ENCODE peak calls at places on chromosome 2, in nine cellular contexts. One of them, this sample, is unnamed.

GRCh38 chr2:216535454-216535995 is 36.9 kb downstream of the RPL37A start:
- DNase-seq in D721Med: no peak
- DNase-seq in mucosa of descending colon: no peak
- DNase-seq in upper lobe of right lung: no peak
- DNase-seq in colonic mucosa: no peak
- DNase-seq in RWPE1: peak; percentile 46
- DNase-seq in lower leg skin: peak; percentile 90
- DNase-seq in B cell: no peak
- DNase-seq in A549: peak; percentile 11
- DNase-seq in this sample: no peak

GRCh38 chr2:233455006-233455405 is 100.7 kb downstream of the DGKD start:
- DNase-seq in D721Med: no peak
- DNase-seq in mucosa of descending colon: peak; percentile 15
- DNase-seq in upper lobe of right lung: peak; percentile 23
- DNase-seq in colonic mucosa: no peak
- DNase-seq in RWPE1: no peak
- DNase-seq in lower leg skin: no peak
- DNase-seq in B cell: no peak
- DNase-seq in A549: no peak
- DNase-seq in this sample: no peak

GRCh38 chr2:56168163-56168562 is 15.6 kb upstream of the CCDC85A start:
- DNase-seq in D721Med: no peak
- DNase-seq in mucosa of descending colon: no peak
- DNase-seq in upper lobe of right lung: no peak
- DNase-seq in colonic mucosa: no peak
- DNase-seq in RWPE1: no peak
- DNase-seq in lower leg skin: no peak
- DNase-seq in B cell: no peak
- DNase-seq in A549: no peak
- DNase-seq in this sample: no peak

GRCh38 chr2:67625178-67625577 is 228.0 kb downstream of the ETAA1 start:
- DNase-seq in D721Med: no peak
- DNase-seq in mucosa of descending colon: no peak
- DNase-seq in upper lobe of right lung: no peak
- DNase-seq in colonic mucosa: no peak
- DNase-seq in RWPE1: no peak
- DNase-seq in lower leg skin: no peak
- DNase-seq in B cell: no peak
- DNase-seq in A549: no peak
- DNase-seq in this sample: no peak

GRCh38 chr2:2698182-2699116 is 367.4 kb upstream of the MYT1L start:
- DNase-seq in D721Med: peak; percentile 53
- DNase-seq in mucosa of descending colon: no peak
- DNase-seq in upper lobe of right lung: no peak
- DNase-seq in colonic mucosa: no peak
- DNase-seq in RWPE1: peak; percentile 8
- DNase-seq in lower leg skin: no peak
- DNase-seq in B cell: no peak
- DNase-seq in A549: peak; percentile 57
- DNase-seq in this sample: no peak

GRCh38 chr2:41414486-41415230 is 633.2 kb upstream of the PKDCC start:
- DNase-seq in D721Med: peak; percentile 13
- DNase-seq in mucosa of descending colon: no peak
- DNase-seq in upper lobe of right lung: no peak
- DNase-seq in colonic mucosa: no peak
- DNase-seq in RWPE1: peak; percentile 10
- DNase-seq in lower leg skin: no peak
- DNase-seq in B cell: no peak
- DNase-seq in A549: peak; percentile 46
- DNase-seq in this sample: peak; percentile 16

GRCh38 chr2:89841476-89841840 is 1150.0 kb downstream of the RPIA start:
- DNase-seq in D721Med: no peak
- DNase-seq in mucosa of descending colon: no peak
- DNase-seq in upper lobe of right lung: no peak
- DNase-seq in colonic mucosa: no peak
- DNase-seq in RWPE1: no peak
- DNase-seq in lower leg skin: no peak
- DNase-seq in B cell: no peak
- DNase-seq in A549: no peak
- DNase-seq in this sample: peak; percentile 2

GRCh38 chr2:96143848-96144480 is 1.3 kb downstream of the DUSP2 start:
- DNase-seq in D721Med: no peak
- DNase-seq in mucosa of descending colon: peak; percentile 56
- DNase-seq in upper lobe of right lung: peak; percentile 61
- DNase-seq in colonic mucosa: no peak
- DNase-seq in RWPE1: peak; percentile 43
- DNase-seq in lower leg skin: no peak
- DNase-seq in B cell: no peak
- DNase-seq in A549: peak; percentile 19
- DNase-seq in this sample: no peak

GRCh38 chr2:152304845-152305244 is 30.1 kb upstream of the FMNL2 start:
- DNase-seq in D721Med: no peak
- DNase-seq in mucosa of descending colon: no peak
- DNase-seq in upper lobe of right lung: no peak
- DNase-seq in colonic mucosa: no peak
- DNase-seq in RWPE1: peak; percentile 31
- DNase-seq in lower leg skin: no peak
- DNase-seq in B cell: no peak
- DNase-seq in A549: peak; percentile 19
- DNase-seq in this sample: no peak

GRCh38 chr2:86352137-86352931 is 14.9 kb upstream of the REEP1 start:
- DNase-seq in D721Med: no peak
- DNase-seq in mucosa of descending colon: peak; percentile 57
- DNase-seq in upper lobe of right lung: no peak
- DNase-seq in colonic mucosa: no peak
- DNase-seq in RWPE1: no peak
- DNase-seq in lower leg skin: peak; percentile 66
- DNase-seq in B cell: no peak
- DNase-seq in A549: no peak
- DNase-seq in this sample: no peak

GRCh38 chr2:216713691-216714411 is 18.5 kb upstream of the IGFBP5 start:
- DNase-seq in D721Med: no peak
- DNase-seq in mucosa of descending colon: no peak
- DNase-seq in upper lobe of right lung: no peak
- DNase-seq in colonic mucosa: no peak
- DNase-seq in RWPE1: peak; percentile 98
- DNase-seq in lower leg skin: peak; percentile 91
- DNase-seq in B cell: no peak
- DNase-seq in A549: peak; percentile 41
- DNase-seq in this sample: no peak

GRCh38 chr2:234272069-234272850 is 221.8 kb downstream of the SPP2 start:
- DNase-seq in D721Med: no peak
- DNase-seq in mucosa of descending colon: no peak
- DNase-seq in upper lobe of right lung: no peak
- DNase-seq in colonic mucosa: no peak
- DNase-seq in RWPE1: no peak
- DNase-seq in lower leg skin: no peak
- DNase-seq in B cell: no peak
- DNase-seq in A549: no peak
- DNase-seq in this sample: no peak

GRCh38 chr2:232338759-232339106 is 39.8 kb upstream of the ALPP start:
- DNase-seq in D721Med: no peak
- DNase-seq in mucosa of descending colon: peak; percentile 13
- DNase-seq in upper lobe of right lung: peak; percentile 53
- DNase-seq in colonic mucosa: no peak
- DNase-seq in RWPE1: no peak
- DNase-seq in lower leg skin: peak; percentile 82
- DNase-seq in B cell: no peak
- DNase-seq in A549: no peak
- DNase-seq in this sample: no peak

GRCh38 chr2:7010376-7010775 is 93.2 kb downstream of the RNF144A start:
- DNase-seq in D721Med: no peak
- DNase-seq in mucosa of descending colon: no peak
- DNase-seq in upper lobe of right lung: no peak
- DNase-seq in colonic mucosa: no peak
- DNase-seq in RWPE1: no peak
- DNase-seq in lower leg skin: no peak
- DNase-seq in B cell: no peak
- DNase-seq in A549: no peak
- DNase-seq in this sample: no peak

GRCh38 chr2:10654069-10654468 is 35.7 kb downstream of the NOL10 start:
- DNase-seq in D721Med: no peak
- DNase-seq in mucosa of descending colon: no peak
- DNase-seq in upper lobe of right lung: no peak
- DNase-seq in colonic mucosa: no peak
- DNase-seq in RWPE1: peak; percentile 89
- DNase-seq in lower leg skin: no peak
- DNase-seq in B cell: no peak
- DNase-seq in A549: no peak
- DNase-seq in this sample: no peak

GRCh38 chr2:154995332-154995731 is 296.8 kb downstream of the KCNJ3 start:
- DNase-seq in D721Med: no peak
- DNase-seq in mucosa of descending colon: no peak
- DNase-seq in upper lobe of right lung: no peak
- DNase-seq in colonic mucosa: no peak
- DNase-seq in RWPE1: no peak
- DNase-seq in lower leg skin: no peak
- DNase-seq in B cell: no peak
- DNase-seq in A549: no peak
- DNase-seq in this sample: no peak

GRCh38 chr2:43052944-43053306 is 173.5 kb downstream of the ZFP36L2 start:
- DNase-seq in D721Med: no peak
- DNase-seq in mucosa of descending colon: no peak
- DNase-seq in upper lobe of right lung: no peak
- DNase-seq in colonic mucosa: no peak
- DNase-seq in RWPE1: no peak
- DNase-seq in lower leg skin: no peak
- DNase-seq in B cell: no peak
- DNase-seq in A549: no peak
- DNase-seq in this sample: no peak
- TF ChIP-seq CTCF in D721Med: no peak
- TF ChIP-seq CTCF in mucosa of descending colon: no peak
- TF ChIP-seq CTCF in upper lobe of right lung: no peak
- TF ChIP-seq CTCF in colonic mucosa: no peak
- TF ChIP-seq CTCF in RWPE1: no peak
- TF ChIP-seq CTCF in lower leg skin: no peak
- TF ChIP-seq CTCF in B cell: no peak
- TF ChIP-seq CTCF in A549: no peak
- TF ChIP-seq CTCF in this sample: no peak

GRCh38 chr2:134463726-134464076 is 209.8 kb downstream of the MGAT5 start:
- DNase-seq in D721Med: no peak
- DNase-seq in mucosa of descending colon: no peak
- DNase-seq in upper lobe of right lung: no peak
- DNase-seq in colonic mucosa: no peak
- DNase-seq in RWPE1: no peak
- DNase-seq in lower leg skin: peak; percentile 49
- DNase-seq in B cell: no peak
- DNase-seq in A549: no peak
- DNase-seq in this sample: no peak

GRCh38 chr2:134468093-134468640 is 214.3 kb downstream of the MGAT5 start:
- DNase-seq in D721Med: no peak
- DNase-seq in mucosa of descending colon: no peak
- DNase-seq in upper lobe of right lung: no peak
- DNase-seq in colonic mucosa: peak; percentile 8
- DNase-seq in RWPE1: no peak
- DNase-seq in lower leg skin: peak; percentile 21
- DNase-seq in B cell: no peak
- DNase-seq in A549: no peak
- DNase-seq in this sample: no peak

GRCh38 chr2:134465228-134465627 is 211.4 kb downstream of the MGAT5 start:
- DNase-seq in D721Med: no peak
- DNase-seq in mucosa of descending colon: no peak
- DNase-seq in upper lobe of right lung: no peak
- DNase-seq in colonic mucosa: peak; percentile 10
- DNase-seq in RWPE1: no peak
- DNase-seq in lower leg skin: peak; percentile 57
- DNase-seq in B cell: no peak
- DNase-seq in A549: no peak
- DNase-seq in this sample: no peak

GRCh38 chr2:134465706-134466105 is 211.8 kb downstream of the MGAT5 start:
- DNase-seq in D721Med: no peak
- DNase-seq in mucosa of descending colon: no peak
- DNase-seq in upper lobe of right lung: no peak
- DNase-seq in colonic mucosa: peak; percentile 3
- DNase-seq in RWPE1: no peak
- DNase-seq in lower leg skin: peak; percentile 52
- DNase-seq in B cell: no peak
- DNase-seq in A549: no peak
- DNase-seq in this sample: no peak

DNA sequence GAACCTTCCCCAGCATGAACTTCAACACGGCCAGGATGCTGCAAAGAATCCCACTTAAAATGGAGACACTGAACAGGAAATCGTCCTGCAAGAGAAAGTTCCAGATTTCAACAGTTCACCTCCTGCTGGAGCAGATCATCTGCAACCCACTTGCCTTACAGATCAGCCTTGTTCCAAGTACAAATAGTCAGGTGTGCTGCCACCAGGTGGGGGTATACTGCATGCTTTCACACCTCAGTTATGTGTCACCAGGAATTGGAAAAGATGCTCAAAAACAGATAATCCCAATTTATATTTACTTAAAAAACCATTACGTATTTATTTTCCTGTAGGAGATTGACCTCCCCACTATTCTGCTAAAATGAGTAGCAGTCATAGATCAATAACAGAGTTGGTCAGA is 212.3 kb downstream of the MGAT5 start:
- DNase-seq in D721Med: no peak
- DNase-seq in mucosa of descending colon: no peak
- DNase-seq in upper lobe of right lung: no peak
- DNase-seq in colonic mucosa: peak; percentile 24
- DNase-seq in RWPE1: peak; percentile 27
- DNase-seq in lower leg skin: peak; percentile 14
- DNase-seq in B cell: no peak
- DNase-seq in A549: peak; percentile 55
- DNase-seq in this sample: peak; percentile 55
- TF ChIP-seq CTCF in D721Med: peak; percentile 46
- TF ChIP-seq CTCF in mucosa of descending colon: no peak
- TF ChIP-seq CTCF in upper lobe of right lung: peak; percentile 18
- TF ChIP-seq CTCF in colonic mucosa: peak; percentile 23
- TF ChIP-seq CTCF in RWPE1: no peak
- TF ChIP-seq CTCF in lower leg skin: no peak
- TF ChIP-seq CTCF in B cell: peak; percentile 24
- TF ChIP-seq CTCF in A549: peak; percentile 36
- TF ChIP-seq CTCF in this sample: peak; percentile 27

DNA sequence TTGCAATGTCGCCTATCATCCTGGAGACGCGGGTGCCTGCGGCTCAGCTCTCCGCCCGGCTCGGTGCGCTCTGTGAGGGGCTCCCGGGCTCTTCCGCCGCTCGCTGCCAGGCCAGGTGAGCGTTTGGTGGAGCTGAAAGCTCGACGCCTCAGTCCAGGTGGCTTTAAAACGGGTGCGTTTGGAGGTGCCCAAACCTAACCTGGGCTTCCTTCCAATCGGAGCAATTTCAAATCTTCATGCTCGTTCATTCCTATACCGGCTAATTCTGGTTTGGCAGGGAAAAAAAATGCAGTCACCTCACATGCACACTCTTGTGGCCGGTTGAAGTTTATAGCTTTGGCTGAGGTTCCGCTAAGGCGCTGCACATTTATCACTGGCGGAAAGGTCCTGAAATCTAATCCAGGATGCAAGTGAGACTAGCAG is at the start of gene SLC16A14:
- DNase-seq in D721Med: no peak
- DNase-seq in mucosa of descending colon: no peak
- DNase-seq in upper lobe of right lung: no peak
- DNase-seq in colonic mucosa: peak; percentile 80
- DNase-seq in RWPE1: peak; percentile 47
- DNase-seq in lower leg skin: no peak
- DNase-seq in B cell: peak; percentile 14
- DNase-seq in A549: peak; percentile 63
- DNase-seq in this sample: peak; percentile 38
- TF ChIP-seq CTCF in D721Med: no peak
- TF ChIP-seq CTCF in mucosa of descending colon: no peak
- TF ChIP-seq CTCF in upper lobe of right lung: peak; percentile 25
- TF ChIP-seq CTCF in colonic mucosa: peak; percentile 13
- TF ChIP-seq CTCF in RWPE1: peak; percentile 51
- TF ChIP-seq CTCF in lower leg skin: no peak
- TF ChIP-seq CTCF in B cell: no peak
- TF ChIP-seq CTCF in A549: no peak
- TF ChIP-seq CTCF in this sample: no peak

GRCh38 chr2:177029501-177029900 is 183.1 kb upstream of the HNRNPA3 start:
- DNase-seq in D721Med: no peak
- DNase-seq in mucosa of descending colon: no peak
- DNase-seq in upper lobe of right lung: no peak
- DNase-seq in colonic mucosa: peak; percentile 27
- DNase-seq in RWPE1: peak; percentile 8
- DNase-seq in lower leg skin: no peak
- DNase-seq in B cell: no peak
- DNase-seq in A549: no peak
- DNase-seq in this sample: no peak
- TF ChIP-seq CTCF in D721Med: no peak
- TF ChIP-seq CTCF in mucosa of descending colon: no peak
- TF ChIP-seq CTCF in upper lobe of right lung: no peak
- TF ChIP-seq CTCF in colonic mucosa: peak; percentile 13
- TF ChIP-seq CTCF in RWPE1: no peak
- TF ChIP-seq CTCF in lower leg skin: no peak
- TF ChIP-seq CTCF in B cell: no peak
- TF ChIP-seq CTCF in A549: no peak
- TF ChIP-seq CTCF in this sample: no peak

This sample was measured in GM13976.